ENCODE peak calls at places on chromosomes 2 and 18, in nine cellular contexts. E is AG04449; S is A673; Y is activated CD4-positive, CD25-positive, alpha-beta regulatory T cell; J is progenitor cell of endocrine pancreas; B is cardiac fibroblast; O is bronchial epithelial cell; T is HFFc6; F is aorta. R is an unnamed sample.

GRCh38 chr2:132438650-132439030 is 22.0 kb downstream of the GPR39 start:
- DNase-seq in S (peak; percentile 91), T (peak; percentile 98), J (no peak), B (peak; percentile 98), Y (no peak), O (peak; percentile 99), F (no peak), E (peak; percentile 81), R (peak; percentile 8)

GRCh38 chr2:241636182-241636982 is 576 bp downstream of the THAP4 start:
- DNase-seq in J (peak; percentile 64), E (no peak), T (no peak), B (peak; percentile 41), F (peak; percentile 59), Y (no peak), O (no peak), S (peak; percentile 51), R (no peak)

GRCh38 chr18:46406539-46406932 is 250.5 kb downstream of the LOXHD1 start:
- DNase-seq in T (no peak), B (no peak), F (no peak), J (no peak), Y (no peak), O (no peak), S (no peak), E (no peak), R (no peak)

GRCh38 chr2:56230171-56230570 is 46.4 kb downstream of the CCDC85A start:
- DNase-seq in Y (no peak), O (peak; percentile 37), S (no peak), B (peak; percentile 76), E (no peak), F (no peak), J (no peak), T (peak; percentile 69), R (no peak)

GRCh38 chr18:48462510-48462909 is 53.3 kb upstream of the ZBTB7C start:
- DNase-seq in F (no peak), B (no peak), S (no peak), J (no peak), E (no peak), Y (no peak), O (no peak), T (no peak), R (no peak)

GRCh38 chr2:156753766-156754165 is 317.6 kb downstream of the GPD2 start:
- DNase-seq in F (no peak), T (no peak), B (no peak), E (no peak), Y (no peak), S (no peak), J (no peak), O (no peak), R (no peak)

GRCh38 chr2:239590276-239590675 is 189.5 kb upstream of the HDAC4 start:
- DNase-seq in T (no peak), S (no peak), J (no peak), B (no peak), F (no peak), E (no peak), O (no peak), Y (no peak), R (no peak)

GRCh38 chr2:172072279-172072678 is 13.0 kb upstream of the DLX1 start:
- DNase-seq in E (no peak), O (no peak), S (peak; percentile 93), T (no peak), Y (no peak), J (no peak), F (no peak), B (no peak), R (no peak)

GRCh38 chr18:21851327-21851961 is 110.9 kb downstream of the MIB1 start:
- DNase-seq in S (peak; percentile 18), O (peak; percentile 33), B (peak; percentile 58), E (no peak), Y (no peak), F (no peak), T (peak; percentile 21), J (no peak), R (peak; percentile 13)

GRCh38 chr2:46504685-46505559 is 25.6 kb downstream of the TMEM247 start:
- DNase-seq in B (no peak), J (no peak), S (no peak), T (no peak), E (no peak), F (no peak), O (peak; percentile 59), Y (no peak), R (no peak)

GRCh38 chr2:158717366-158718195 is 77.5 kb upstream of the DAPL1 start:
- DNase-seq in J (no peak), T (no peak), O (no peak), E (no peak), F (no peak), Y (no peak), S (no peak), B (no peak), R (no peak)

GRCh38 chr2:140353541-140353940 is 1573.4 kb upstream of the NXPH2 start:
- DNase-seq in E (peak; percentile 2), O (peak; percentile 48), F (no peak), T (no peak), J (no peak), Y (no peak), B (peak; percentile 61), S (peak; percentile 72), R (no peak)

GRCh38 chr2:223779877-223780276 is 57.5 kb downstream of the AP1S3 start:
- DNase-seq in J (no peak), E (no peak), O (peak; percentile 48), T (peak; percentile 33), Y (no peak), S (peak; percentile 85), F (no peak), B (peak; percentile 75), R (no peak)

GRCh38 chr18:74870950-74871349 is 273.3 kb downstream of the ZNF407 start:
- DNase-seq in Y (no peak), O (no peak), J (no peak), T (no peak), F (no peak), S (no peak), B (no peak), E (no peak), R (no peak)

GRCh38 chr2:86480105-86480504 is 38.9 kb downstream of the KDM3A start:
- DNase-seq in T (no peak), B (no peak), Y (no peak), S (no peak), E (no peak), F (peak; percentile 49), O (no peak), J (no peak), R (no peak)

GRCh38 chr2:61210332-61210981 is 48.5 kb downstream of the C2orf74 start:
- DNase-seq in S (no peak), O (peak; percentile 97), T (peak; percentile 75), J (no peak), E (peak; percentile 69), Y (no peak), B (peak; percentile 89), F (no peak), R (peak; percentile 70)

GRCh38 chr2:39008663-39009062 is 112.2 kb downstream of the SOS1 start:
- DNase-seq in T (no peak), E (no peak), F (peak; percentile 30), Y (no peak), J (no peak), O (no peak), S (no peak), B (peak; percentile 42), R (no peak)

GRCh38 chr18:53426656-53427055 is 797.8 kb downstream of the MBD2 start:
- DNase-seq in Y (no peak), O (no peak), E (no peak), J (no peak), F (no peak), T (no peak), B (no peak), S (peak; percentile 70), R (no peak)

GRCh38 chr18:58867281-58867961 is 2.7 kb downstream of the ZNF532 start:
- DNase-seq in F (no peak), J (no peak), E (no peak), B (no peak), T (no peak), Y (no peak), O (peak; percentile 91), S (no peak), R (no peak)